ENCODE peak calls at places on chromosome 4, in ten cellular contexts. U, T, B, D, E, W, I, K, X and S are unnamed samples.

GRCh38 chr4:133802741-133803140 is 398.8 kb downstream of the PABPC4L start:
- DNase-seq in T (no peak), E (no peak), D (no peak), K (no peak), W (no peak), U (no peak), X (no peak), B (no peak), I (no peak), S (no peak)

GRCh38 chr4:1542516-1543320 is 136.5 kb upstream of the NKX1-1 start:
- DNase-seq in B (no peak), U (no peak), T (no peak), K (no peak), X (no peak), E (no peak), W (no peak), I (no peak), D (no peak), S (no peak)

GRCh38 chr4:69408451-69408850 is 87.3 kb downstream of the UGT2B4 start:
- DNase-seq in K (no peak), U (no peak), T (no peak), W (no peak), I (no peak), X (no peak), D (no peak), B (no peak), E (no peak), S (no peak)

GRCh38 chr4:71184195-71184781 is 154.5 kb upstream of the SLC4A4 start:
- DNase-seq in W (peak), T (peak), I (no peak), U (peak), E (peak), B (no peak), K (no peak), D (no peak), X (no peak), S (peak)

GRCh38 chr4:137543198-137543597 is 10.9 kb upstream of the PCDH18 start:
- DNase-seq in W (no peak), K (no peak), U (no peak), I (no peak), E (peak), D (no peak), X (no peak), T (no peak), B (no peak), S (no peak)

GRCh38 chr4:153649572-153649991 is 34.5 kb upstream of the TLR2 start:
- DNase-seq in T (peak), W (no peak), K (no peak), I (no peak), D (no peak), U (no peak), E (no peak), X (no peak), B (no peak), S (no peak)

GRCh38 chr4:69830529-69831269 is 29.2 kb downstream of the SULT1E1 start:
- DNase-seq in I (no peak), K (no peak), B (no peak), E (no peak), D (no peak), W (peak), X (no peak), T (no peak), U (no peak), S (no peak)

GRCh38 chr4:156575430-156576073 is 396.0 kb downstream of the PDGFC start:
- DNase-seq in T (no peak), K (no peak), X (no peak), U (no peak), D (no peak), W (no peak), B (no peak), I (no peak), E (no peak), S (no peak)

GRCh38 chr4:19947349-19947748 is 304.4 kb upstream of the SLIT2 start:
- DNase-seq in W (no peak), X (peak), D (peak), B (no peak), K (no peak), E (no peak), T (no peak), I (no peak), U (no peak), S (no peak)

GRCh38 chr4:55008166-55009056 is 117.0 kb downstream of the KDR start:
- DNase-seq in E (peak), U (no peak), T (no peak), K (no peak), X (no peak), D (no peak), I (no peak), B (peak), W (no peak), S (peak)